ENCODE peak calls at places on chromosome X, in five cellular contexts. One of them, this sample, is unnamed.

GRCh38 chrX:153726286-153727107 is 1.8 kb downstream of the ABCD1 start:
- DNase-seq in esophagus squamous epithelium: peak; percentile 38
- DNase-seq in GM12878: peak; percentile 48
- DNase-seq in sigmoid colon: peak; percentile 82
- DNase-seq in K562: peak; percentile 75
- DNase-seq in this sample: peak; percentile 79

GRCh38 chrX:150569155-150569477 is 695 bp downstream of the MTM1 start:
- DNase-seq in esophagus squamous epithelium: no peak
- DNase-seq in GM12878: no peak
- DNase-seq in sigmoid colon: no peak
- DNase-seq in K562: no peak
- DNase-seq in this sample: no peak

GRCh38 chrX:65644621-65645287 is 22.7 kb upstream of the MSN start:
- DNase-seq in esophagus squamous epithelium: peak; percentile 6
- DNase-seq in GM12878: no peak
- DNase-seq in sigmoid colon: peak; percentile 94
- DNase-seq in K562: peak; percentile 29
- DNase-seq in this sample: peak; percentile 63

GRCh38 chrX:3052864-3053263 is 11.6 kb downstream of the ARSF start:
- DNase-seq in esophagus squamous epithelium: no peak
- DNase-seq in GM12878: no peak
- DNase-seq in sigmoid colon: no peak
- DNase-seq in K562: no peak
- DNase-seq in this sample: no peak

GRCh38 chrX:111375747-111376146 is 36.2 kb downstream of the DCX start:
- DNase-seq in esophagus squamous epithelium: no peak
- DNase-seq in GM12878: no peak
- DNase-seq in sigmoid colon: no peak
- DNase-seq in K562: no peak
- DNase-seq in this sample: no peak

GRCh38 chrX:135632353-135632752 is 81.1 kb upstream of the CT45A1 start:
- DNase-seq in esophagus squamous epithelium: no peak
- DNase-seq in GM12878: peak; percentile 21
- DNase-seq in sigmoid colon: no peak
- DNase-seq in K562: no peak
- DNase-seq in this sample: no peak

GRCh38 chrX:42096262-42096939 is 173.0 kb upstream of the CASK start:
- DNase-seq in esophagus squamous epithelium: no peak
- DNase-seq in GM12878: no peak
- DNase-seq in sigmoid colon: no peak
- DNase-seq in K562: peak; percentile 4
- DNase-seq in this sample: peak; percentile 4

GRCh38 chrX:93242897-93243296 is 430.5 kb downstream of the NAP1L3 start:
- DNase-seq in esophagus squamous epithelium: no peak
- DNase-seq in GM12878: no peak
- DNase-seq in sigmoid colon: no peak
- DNase-seq in K562: no peak
- DNase-seq in this sample: no peak

GRCh38 chrX:143648705-143649104 is 12.8 kb upstream of the SLITRK4 start:
- DNase-seq in esophagus squamous epithelium: no peak
- DNase-seq in GM12878: no peak
- DNase-seq in sigmoid colon: no peak
- DNase-seq in K562: no peak
- DNase-seq in this sample: no peak

GRCh38 chrX:97907791-97908190 is 1024.1 kb downstream of the RPA4 start:
- DNase-seq in esophagus squamous epithelium: no peak
- DNase-seq in GM12878: no peak
- DNase-seq in sigmoid colon: no peak
- DNase-seq in K562: no peak
- DNase-seq in this sample: no peak

GRCh38 chrX:40173662-40174593 is 76.2 kb upstream of the BCOR start:
- DNase-seq in esophagus squamous epithelium: peak; percentile 15
- DNase-seq in GM12878: no peak
- DNase-seq in sigmoid colon: peak; percentile 81
- DNase-seq in K562: peak; percentile 22
- DNase-seq in this sample: no peak

GRCh38 chrX:140661657-140662056 is 47.9 kb upstream of the LINC00632 start:
- DNase-seq in esophagus squamous epithelium: no peak
- DNase-seq in GM12878: no peak
- DNase-seq in sigmoid colon: no peak
- DNase-seq in K562: no peak
- DNase-seq in this sample: no peak

GRCh38 chrX:38890963-38891362 is 89.7 kb downstream of the MID1IP1 start:
- DNase-seq in esophagus squamous epithelium: no peak
- DNase-seq in GM12878: no peak
- DNase-seq in sigmoid colon: no peak
- DNase-seq in K562: no peak
- DNase-seq in this sample: no peak

GRCh38 chrX:149036086-149036485 is 469.0 kb downstream of the IDS start:
- DNase-seq in esophagus squamous epithelium: no peak
- DNase-seq in GM12878: no peak
- DNase-seq in sigmoid colon: no peak
- DNase-seq in K562: no peak
- DNase-seq in this sample: no peak

GRCh38 chrX:120036704-120037103 is 40.8 kb downstream of the RHOXF2B start:
- DNase-seq in esophagus squamous epithelium: no peak
- DNase-seq in GM12878: no peak
- DNase-seq in sigmoid colon: no peak
- DNase-seq in K562: no peak
- DNase-seq in this sample: no peak

GRCh38 chrX:119669424-119670037 is 23.4 kb downstream of the SEPTIN6 start:
- DNase-seq in esophagus squamous epithelium: no peak
- DNase-seq in GM12878: no peak
- DNase-seq in sigmoid colon: peak; percentile 82
- DNase-seq in K562: no peak
- DNase-seq in this sample: no peak

GRCh38 chrX:153549807-153550206 is 32.4 kb downstream of the ATP2B3 start:
- DNase-seq in esophagus squamous epithelium: no peak
- DNase-seq in GM12878: no peak
- DNase-seq in sigmoid colon: no peak
- DNase-seq in K562: no peak
- DNase-seq in this sample: no peak

GRCh38 chrX:94288325-94288724 is 614.3 kb downstream of the FAM133A start:
- DNase-seq in esophagus squamous epithelium: no peak
- DNase-seq in GM12878: no peak
- DNase-seq in sigmoid colon: no peak
- DNase-seq in K562: no peak
- DNase-seq in this sample: no peak

GRCh38 chrX:72240976-72241375 is 2.1 kb upstream of the ERCC6L start:
- DNase-seq in esophagus squamous epithelium: no peak
- DNase-seq in GM12878: no peak
- DNase-seq in sigmoid colon: no peak
- DNase-seq in K562: no peak
- DNase-seq in this sample: no peak

GRCh38 chrX:9569875-9570274 is 105.0 kb downstream of the TBL1X start:
- DNase-seq in esophagus squamous epithelium: no peak
- DNase-seq in GM12878: no peak
- DNase-seq in sigmoid colon: no peak
- DNase-seq in K562: no peak
- DNase-seq in this sample: no peak

GRCh38 chrX:149858592-149858991 is 22.4 kb upstream of the MAGEA8 start:
- DNase-seq in esophagus squamous epithelium: no peak
- DNase-seq in GM12878: no peak
- DNase-seq in sigmoid colon: no peak
- DNase-seq in K562: no peak
- DNase-seq in this sample: no peak

GRCh38 chrX:38347136-38347535 is 5.3 kb upstream of the OTC start:
- DNase-seq in esophagus squamous epithelium: no peak
- DNase-seq in GM12878: no peak
- DNase-seq in sigmoid colon: no peak
- DNase-seq in K562: no peak
- DNase-seq in this sample: no peak

GRCh38 chrX:68186552-68187262 is 246.6 kb downstream of the OPHN1 start:
- DNase-seq in esophagus squamous epithelium: no peak
- DNase-seq in GM12878: no peak
- DNase-seq in sigmoid colon: no peak
- DNase-seq in K562: no peak
- DNase-seq in this sample: peak; percentile 4

GRCh38 chrX:107684956-107685385 is 56.7 kb downstream of the PRPS1 start:
- DNase-seq in esophagus squamous epithelium: peak; percentile 32
- DNase-seq in GM12878: no peak
- DNase-seq in sigmoid colon: peak; percentile 90
- DNase-seq in K562: peak; percentile 79
- DNase-seq in this sample: no peak

GRCh38 chrX:20414066-20414465 is 147.4 kb upstream of the RPS6KA3 start:
- DNase-seq in esophagus squamous epithelium: no peak
- DNase-seq in GM12878: no peak
- DNase-seq in sigmoid colon: no peak
- DNase-seq in K562: no peak
- DNase-seq in this sample: no peak

GRCh38 chrX:274904-275475 is 6.2 kb upstream of the PLCXD1 start:
- DNase-seq in esophagus squamous epithelium: no peak
- DNase-seq in GM12878: no peak
- DNase-seq in sigmoid colon: no peak
- DNase-seq in K562: no peak
- DNase-seq in this sample: no peak

GRCh38 chrX:148723551-148723950 is 223.1 kb downstream of the AFF2 start:
- DNase-seq in esophagus squamous epithelium: no peak
- DNase-seq in GM12878: no peak
- DNase-seq in sigmoid colon: no peak
- DNase-seq in K562: no peak
- DNase-seq in this sample: no peak

GRCh38 chrX:15973941-15974340 is 119.3 kb upstream of the AP1S2 start:
- DNase-seq in esophagus squamous epithelium: no peak
- DNase-seq in GM12878: no peak
- DNase-seq in sigmoid colon: no peak
- DNase-seq in K562: no peak
- DNase-seq in this sample: no peak

GRCh38 chrX:22314692-22315091 is 42.0 kb downstream of the CBLL2 start:
- DNase-seq in esophagus squamous epithelium: no peak
- DNase-seq in GM12878: no peak
- DNase-seq in sigmoid colon: no peak
- DNase-seq in K562: no peak
- DNase-seq in this sample: no peak

GRCh38 chrX:66544181-66544580 is 94.7 kb downstream of the EDA2R start:
- DNase-seq in esophagus squamous epithelium: no peak
- DNase-seq in GM12878: no peak
- DNase-seq in sigmoid colon: no peak
- DNase-seq in K562: no peak
- DNase-seq in this sample: no peak

DNA sequence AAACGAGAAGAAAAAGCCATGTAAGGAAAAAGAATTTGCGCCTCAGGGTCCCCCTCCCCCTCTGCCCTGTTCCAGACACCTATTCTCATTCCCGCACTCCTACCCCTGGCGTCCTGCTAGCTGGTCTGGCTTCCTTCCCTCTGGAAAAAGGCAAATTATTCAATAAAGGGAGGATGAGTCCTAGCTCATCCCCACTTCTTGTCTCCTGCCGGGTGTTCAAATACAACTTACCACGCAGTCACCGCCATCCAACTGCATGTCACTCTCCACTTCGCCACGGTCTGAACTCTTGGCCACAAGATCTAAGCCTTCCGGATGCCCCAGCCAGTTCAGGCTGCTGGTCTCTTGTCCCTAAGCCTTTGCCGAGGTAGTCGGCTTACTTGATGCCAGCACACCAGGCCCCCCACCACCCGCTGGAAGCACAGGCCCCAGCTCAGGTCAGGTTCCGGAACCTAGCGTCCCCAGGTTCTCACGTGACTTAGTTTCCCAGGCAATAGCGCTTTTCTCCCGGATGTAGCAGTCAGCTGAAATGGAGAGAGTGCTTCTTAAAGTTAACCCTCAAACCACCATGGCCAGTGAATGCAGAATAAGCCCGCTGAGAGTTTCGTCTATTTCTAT is 209.6 kb upstream of the SPIN4 start:
- DNase-seq in esophagus squamous epithelium: no peak
- DNase-seq in GM12878: peak; percentile 27
- DNase-seq in sigmoid colon: peak; percentile 74
- DNase-seq in K562: peak; percentile 57
- DNase-seq in this sample: peak; percentile 33
- TF ChIP-seq POLR2A in esophagus squamous epithelium: no peak
- TF ChIP-seq POLR2A in GM12878: peak; percentile 68
- TF ChIP-seq POLR2A in sigmoid colon: no peak
- TF ChIP-seq POLR2A in K562: peak; percentile 65
- TF ChIP-seq POLR2A in this sample: peak; percentile 20

DNA sequence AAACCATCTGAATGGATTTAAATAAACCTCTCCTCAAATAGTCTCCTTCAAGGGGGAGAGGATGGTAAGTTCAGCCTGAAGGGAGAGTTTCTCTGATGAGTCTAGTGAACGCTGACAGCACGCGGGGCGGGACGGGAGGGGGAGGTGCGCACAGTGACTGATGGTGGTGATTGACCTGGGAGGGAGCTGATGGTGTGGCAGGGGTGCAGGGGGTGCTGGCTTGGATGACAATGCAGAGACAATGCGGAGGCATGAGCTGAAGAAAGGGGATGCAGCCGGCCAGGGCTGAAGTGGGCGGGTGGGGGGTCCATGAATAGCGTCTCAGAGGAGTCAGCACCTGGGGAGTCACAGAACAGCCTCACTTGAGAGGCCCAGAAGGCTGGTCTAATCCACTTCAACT is 142.5 kb upstream of the PJA1 start:
- DNase-seq in esophagus squamous epithelium: no peak
- DNase-seq in GM12878: no peak
- DNase-seq in sigmoid colon: no peak
- DNase-seq in K562: no peak
- DNase-seq in this sample: no peak
- TF ChIP-seq POLR2A in esophagus squamous epithelium: no peak
- TF ChIP-seq POLR2A in GM12878: no peak
- TF ChIP-seq POLR2A in sigmoid colon: no peak
- TF ChIP-seq POLR2A in K562: no peak
- TF ChIP-seq POLR2A in this sample: no peak

GRCh38 chrX:18425199-18426003 is at the start of gene CDKL5:
- DNase-seq in esophagus squamous epithelium: peak; percentile 85
- DNase-seq in GM12878: peak; percentile 75
- DNase-seq in sigmoid colon: peak; percentile 98
- DNase-seq in K562: peak; percentile 96
- DNase-seq in this sample: peak; percentile 30
- TF ChIP-seq POLR2A in esophagus squamous epithelium: no peak
- TF ChIP-seq POLR2A in GM12878: peak; percentile 67
- TF ChIP-seq POLR2A in sigmoid colon: peak; percentile 38
- TF ChIP-seq POLR2A in K562: no peak
- TF ChIP-seq POLR2A in this sample: peak; percentile 46

GRCh38 chrX:6498324-6498723 is 36.6 kb downstream of the VCX3A start:
- DNase-seq in esophagus squamous epithelium: no peak
- DNase-seq in GM12878: no peak
- DNase-seq in sigmoid colon: no peak
- DNase-seq in K562: no peak
- DNase-seq in this sample: no peak
- TF ChIP-seq POLR2A in esophagus squamous epithelium: no peak
- TF ChIP-seq POLR2A in GM12878: no peak
- TF ChIP-seq POLR2A in sigmoid colon: no peak
- TF ChIP-seq POLR2A in K562: no peak
- TF ChIP-seq POLR2A in this sample: no peak

This sample was measured in H54.